ENCODE peak calls at places on chromosomes 5 and 9, in nine cellular contexts. O is cardiac fibroblast; B is effector memory CD4-positive, alpha-beta T cell; M is AG08395; Z is stimulated activated CD8-positive, alpha-beta memory T cell treated with anti-CD3 and anti-CD28 coated beads, Interleukin-12 subunit alpha, Interleukin-12 subunit beta, amount 100 ng/mL, for 1 hour; P is substantia nigra; L is LNCaP clone FGC; K is activated T-cell treated with anti-CD3 and anti-CD28 coated beads for 1 hour; T is HTR-8/SVneo. F is an unnamed sample.

GRCh38 chr9:107637421-107638420 is 148.2 kb upstream of the KLF4 start:
- DNase-seq in K (no peak), O (peak), T (peak), B (no peak), P (peak), M (peak), Z (no peak), L (no peak), F (peak)

GRCh38 chr9:127384016-127384730 is 12.8 kb upstream of the SLC2A8 start:
- DNase-seq in M (no peak), O (no peak), B (no peak), K (no peak), P (no peak), T (no peak), Z (no peak), L (no peak), F (no peak)

GRCh38 chr5:27328480-27328879 is 290.1 kb upstream of the CDH9 start:
- DNase-seq in T (peak), Z (no peak), B (no peak), P (no peak), M (peak), O (peak), K (no peak), L (no peak), F (no peak)

GRCh38 chr5:139833525-139833924 is 37.9 kb downstream of the PSD2 start:
- DNase-seq in K (no peak), P (no peak), L (no peak), T (no peak), Z (no peak), M (no peak), B (no peak), O (no peak), F (no peak)

GRCh38 chr5:143279698-143280097 is 123.8 kb downstream of the NR3C1 start:
- DNase-seq in K (no peak), T (no peak), M (no peak), B (no peak), P (no peak), O (peak), L (no peak), Z (no peak), F (no peak)

GRCh38 chr5:53482717-53483638 is 2.5 kb downstream of the FST start:
- DNase-seq in B (no peak), M (peak), O (peak), T (peak), P (no peak), L (no peak), K (no peak), Z (no peak), F (no peak)

GRCh38 chr5:82244854-82245635 is 33.1 kb downstream of the RPS23 start:
- DNase-seq in M (no peak), B (no peak), O (peak), L (no peak), T (no peak), Z (no peak), P (no peak), K (no peak), F (no peak)

GRCh38 chr5:136064510-136064909 is 35.7 kb downstream of the TGFBI start:
- DNase-seq in P (no peak), T (no peak), O (peak), B (no peak), K (no peak), M (no peak), L (no peak), Z (no peak), F (no peak)

GRCh38 chr5:95076395-95077165 is 208.3 kb downstream of the MCTP1 start:
- DNase-seq in M (no peak), B (no peak), O (peak), Z (no peak), L (no peak), K (no peak), P (no peak), T (no peak), F (no peak)

GRCh38 chr9:36316629-36317317 is 58.5 kb upstream of the GNE start:
- DNase-seq in B (no peak), T (no peak), M (no peak), K (no peak), O (peak), L (no peak), Z (no peak), P (peak), F (no peak)